ENCODE peak calls at places on chromosomes 16 and 17, in six cellular contexts. One of them, this sample, is unnamed.

GRCh38 chr16:89687092-89687940 is 827 bp downstream of the CDK10 start:
- DNase-seq in activated CD4-positive, CD25-positive, alpha-beta regulatory T cell treated with anti-CD3 and anti-CD28 coated beads, Interleukin-2, amount 50 U/mL, for 72 hours: no peak
- DNase-seq in neural crest cell: no peak
- DNase-seq in iris pigment epithelial cell: peak
- DNase-seq in fibroblast of lung: peak
- DNase-seq in nephron progenitor cell: no peak
- DNase-seq in this sample: peak

GRCh38 chr16:31157136-31157535 is 7.3 kb upstream of the PRSS36 start:
- DNase-seq in activated CD4-positive, CD25-positive, alpha-beta regulatory T cell treated with anti-CD3 and anti-CD28 coated beads, Interleukin-2, amount 50 U/mL, for 72 hours: no peak
- DNase-seq in nephron progenitor cell: no peak
- DNase-seq in neural crest cell: no peak
- DNase-seq in fibroblast of lung: no peak
- DNase-seq in iris pigment epithelial cell: no peak
- DNase-seq in this sample: no peak

GRCh38 chr16:89153848-89154271 is 17.7 kb upstream of the CDH15 start:
- DNase-seq in neural crest cell: no peak
- DNase-seq in fibroblast of lung: no peak
- DNase-seq in nephron progenitor cell: no peak
- DNase-seq in activated CD4-positive, CD25-positive, alpha-beta regulatory T cell treated with anti-CD3 and anti-CD28 coated beads, Interleukin-2, amount 50 U/mL, for 72 hours: no peak
- DNase-seq in iris pigment epithelial cell: no peak
- DNase-seq in this sample: no peak

GRCh38 chr17:46817901-46818209 is 637 bp downstream of the WNT3 start:
- DNase-seq in fibroblast of lung: no peak
- DNase-seq in neural crest cell: no peak
- DNase-seq in nephron progenitor cell: no peak
- DNase-seq in iris pigment epithelial cell: no peak
- DNase-seq in activated CD4-positive, CD25-positive, alpha-beta regulatory T cell treated with anti-CD3 and anti-CD28 coated beads, Interleukin-2, amount 50 U/mL, for 72 hours: no peak
- DNase-seq in this sample: no peak

GRCh38 chr17:2177235-2177811 is 122.4 kb downstream of the HIC1 start:
- DNase-seq in activated CD4-positive, CD25-positive, alpha-beta regulatory T cell treated with anti-CD3 and anti-CD28 coated beads, Interleukin-2, amount 50 U/mL, for 72 hours: no peak
- DNase-seq in neural crest cell: no peak
- DNase-seq in iris pigment epithelial cell: peak
- DNase-seq in nephron progenitor cell: no peak
- DNase-seq in fibroblast of lung: no peak
- DNase-seq in this sample: no peak

GRCh38 chr16:56977256-56977655 is 12.1 kb upstream of the NLRC5 start:
- DNase-seq in activated CD4-positive, CD25-positive, alpha-beta regulatory T cell treated with anti-CD3 and anti-CD28 coated beads, Interleukin-2, amount 50 U/mL, for 72 hours: no peak
- DNase-seq in nephron progenitor cell: no peak
- DNase-seq in neural crest cell: no peak
- DNase-seq in iris pigment epithelial cell: no peak
- DNase-seq in fibroblast of lung: no peak
- DNase-seq in this sample: no peak

GRCh38 chr16:3038256-3038655 is 1.5 kb upstream of the BICDL2 start:
- DNase-seq in neural crest cell: no peak
- DNase-seq in nephron progenitor cell: no peak
- DNase-seq in iris pigment epithelial cell: no peak
- DNase-seq in fibroblast of lung: no peak
- DNase-seq in activated CD4-positive, CD25-positive, alpha-beta regulatory T cell treated with anti-CD3 and anti-CD28 coated beads, Interleukin-2, amount 50 U/mL, for 72 hours: no peak
- DNase-seq in this sample: no peak

GRCh38 chr16:89919535-89920406 is 1.1 kb downstream of the MC1R start:
- DNase-seq in neural crest cell: no peak
- DNase-seq in fibroblast of lung: no peak
- DNase-seq in activated CD4-positive, CD25-positive, alpha-beta regulatory T cell treated with anti-CD3 and anti-CD28 coated beads, Interleukin-2, amount 50 U/mL, for 72 hours: no peak
- DNase-seq in iris pigment epithelial cell: no peak
- DNase-seq in nephron progenitor cell: no peak
- DNase-seq in this sample: no peak

GRCh38 chr16:47599512-47599911 is 138.4 kb downstream of the PHKB start:
- DNase-seq in iris pigment epithelial cell: no peak
- DNase-seq in nephron progenitor cell: no peak
- DNase-seq in activated CD4-positive, CD25-positive, alpha-beta regulatory T cell treated with anti-CD3 and anti-CD28 coated beads, Interleukin-2, amount 50 U/mL, for 72 hours: no peak
- DNase-seq in neural crest cell: no peak
- DNase-seq in fibroblast of lung: no peak
- DNase-seq in this sample: no peak

GRCh38 chr16:55567382-55567781 is 898 bp downstream of the CAPNS2 start:
- DNase-seq in iris pigment epithelial cell: peak
- DNase-seq in nephron progenitor cell: no peak
- DNase-seq in fibroblast of lung: no peak
- DNase-seq in neural crest cell: no peak
- DNase-seq in activated CD4-positive, CD25-positive, alpha-beta regulatory T cell treated with anti-CD3 and anti-CD28 coated beads, Interleukin-2, amount 50 U/mL, for 72 hours: no peak
- DNase-seq in this sample: peak

GRCh38 chr17:32161506-32162365 is 19.4 kb downstream of the RHOT1 start:
- DNase-seq in nephron progenitor cell: no peak
- DNase-seq in fibroblast of lung: peak
- DNase-seq in iris pigment epithelial cell: peak
- DNase-seq in neural crest cell: no peak
- DNase-seq in activated CD4-positive, CD25-positive, alpha-beta regulatory T cell treated with anti-CD3 and anti-CD28 coated beads, Interleukin-2, amount 50 U/mL, for 72 hours: no peak
- DNase-seq in this sample: peak

GRCh38 chr16:4746991-4747574 is 12.7 kb downstream of the DNAAF8 start:
- DNase-seq in neural crest cell: no peak
- DNase-seq in fibroblast of lung: no peak
- DNase-seq in nephron progenitor cell: no peak
- DNase-seq in activated CD4-positive, CD25-positive, alpha-beta regulatory T cell treated with anti-CD3 and anti-CD28 coated beads, Interleukin-2, amount 50 U/mL, for 72 hours: no peak
- DNase-seq in iris pigment epithelial cell: no peak
- DNase-seq in this sample: no peak

GRCh38 chr16:88373211-88373610 is 9.5 kb upstream of the ZNF469 start:
- DNase-seq in nephron progenitor cell: no peak
- DNase-seq in neural crest cell: no peak
- DNase-seq in activated CD4-positive, CD25-positive, alpha-beta regulatory T cell treated with anti-CD3 and anti-CD28 coated beads, Interleukin-2, amount 50 U/mL, for 72 hours: no peak
- DNase-seq in fibroblast of lung: no peak
- DNase-seq in iris pigment epithelial cell: no peak
- DNase-seq in this sample: no peak

GRCh38 chr16:85754403-85754802 is 3.5 kb upstream of the C16orf74 start:
- DNase-seq in nephron progenitor cell: no peak
- DNase-seq in activated CD4-positive, CD25-positive, alpha-beta regulatory T cell treated with anti-CD3 and anti-CD28 coated beads, Interleukin-2, amount 50 U/mL, for 72 hours: no peak
- DNase-seq in neural crest cell: no peak
- DNase-seq in iris pigment epithelial cell: no peak
- DNase-seq in fibroblast of lung: no peak
- DNase-seq in this sample: no peak

GRCh38 chr16:49333268-49333597 is 40.4 kb upstream of the C16orf78 start:
- DNase-seq in iris pigment epithelial cell: no peak
- DNase-seq in activated CD4-positive, CD25-positive, alpha-beta regulatory T cell treated with anti-CD3 and anti-CD28 coated beads, Interleukin-2, amount 50 U/mL, for 72 hours: no peak
- DNase-seq in neural crest cell: no peak
- DNase-seq in nephron progenitor cell: no peak
- DNase-seq in fibroblast of lung: no peak
- DNase-seq in this sample: no peak

GRCh38 chr17:81429353-81429774 is 34.1 kb downstream of the BAHCC1 start:
- DNase-seq in iris pigment epithelial cell: peak
- DNase-seq in activated CD4-positive, CD25-positive, alpha-beta regulatory T cell treated with anti-CD3 and anti-CD28 coated beads, Interleukin-2, amount 50 U/mL, for 72 hours: no peak
- DNase-seq in fibroblast of lung: peak
- DNase-seq in neural crest cell: no peak
- DNase-seq in nephron progenitor cell: no peak
- DNase-seq in this sample: peak

GRCh38 chr16:87201052-87201451 is 116.1 kb downstream of the C16orf95 start:
- DNase-seq in activated CD4-positive, CD25-positive, alpha-beta regulatory T cell treated with anti-CD3 and anti-CD28 coated beads, Interleukin-2, amount 50 U/mL, for 72 hours: no peak
- DNase-seq in fibroblast of lung: peak
- DNase-seq in nephron progenitor cell: no peak
- DNase-seq in iris pigment epithelial cell: peak
- DNase-seq in neural crest cell: no peak
- DNase-seq in this sample: peak

GRCh38 chr16:81473969-81474959 is 29.7 kb downstream of the CMIP start:
- DNase-seq in fibroblast of lung: no peak
- DNase-seq in iris pigment epithelial cell: no peak
- DNase-seq in nephron progenitor cell: no peak
- DNase-seq in activated CD4-positive, CD25-positive, alpha-beta regulatory T cell treated with anti-CD3 and anti-CD28 coated beads, Interleukin-2, amount 50 U/mL, for 72 hours: no peak
- DNase-seq in neural crest cell: no peak
- DNase-seq in this sample: no peak

GRCh38 chr16:54286330-54287017 is at the start of gene IRX3:
- DNase-seq in iris pigment epithelial cell: peak
- DNase-seq in fibroblast of lung: peak
- DNase-seq in neural crest cell: peak
- DNase-seq in activated CD4-positive, CD25-positive, alpha-beta regulatory T cell treated with anti-CD3 and anti-CD28 coated beads, Interleukin-2, amount 50 U/mL, for 72 hours: no peak
- DNase-seq in nephron progenitor cell: peak
- DNase-seq in this sample: peak

GRCh38 chr16:76946879-76947278 is 244.1 kb upstream of the MON1B start:
- DNase-seq in nephron progenitor cell: no peak
- DNase-seq in activated CD4-positive, CD25-positive, alpha-beta regulatory T cell treated with anti-CD3 and anti-CD28 coated beads, Interleukin-2, amount 50 U/mL, for 72 hours: no peak
- DNase-seq in neural crest cell: no peak
- DNase-seq in fibroblast of lung: peak
- DNase-seq in iris pigment epithelial cell: peak
- DNase-seq in this sample: peak

GRCh38 chr16:87407511-87408112 is 15.5 kb downstream of the MAP1LC3B start:
- DNase-seq in iris pigment epithelial cell: peak
- DNase-seq in neural crest cell: no peak
- DNase-seq in fibroblast of lung: peak
- DNase-seq in activated CD4-positive, CD25-positive, alpha-beta regulatory T cell treated with anti-CD3 and anti-CD28 coated beads, Interleukin-2, amount 50 U/mL, for 72 hours: no peak
- DNase-seq in nephron progenitor cell: no peak
- DNase-seq in this sample: no peak

GRCh38 chr16:66478733-66479511 is 51.8 kb downstream of the BEAN1 start:
- DNase-seq in neural crest cell: peak
- DNase-seq in iris pigment epithelial cell: peak
- DNase-seq in fibroblast of lung: peak
- DNase-seq in activated CD4-positive, CD25-positive, alpha-beta regulatory T cell treated with anti-CD3 and anti-CD28 coated beads, Interleukin-2, amount 50 U/mL, for 72 hours: peak
- DNase-seq in nephron progenitor cell: peak
- DNase-seq in this sample: peak

GRCh38 chr17:40323731-40324650 is 15.0 kb downstream of the RARA start:
- DNase-seq in fibroblast of lung: peak
- DNase-seq in activated CD4-positive, CD25-positive, alpha-beta regulatory T cell treated with anti-CD3 and anti-CD28 coated beads, Interleukin-2, amount 50 U/mL, for 72 hours: no peak
- DNase-seq in neural crest cell: no peak
- DNase-seq in nephron progenitor cell: no peak
- DNase-seq in iris pigment epithelial cell: no peak
- DNase-seq in this sample: no peak

GRCh38 chr16:4767872-4768548 is 1.0 kb upstream of the ZNF500 start:
- DNase-seq in activated CD4-positive, CD25-positive, alpha-beta regulatory T cell treated with anti-CD3 and anti-CD28 coated beads, Interleukin-2, amount 50 U/mL, for 72 hours: no peak
- DNase-seq in neural crest cell: no peak
- DNase-seq in iris pigment epithelial cell: peak
- DNase-seq in nephron progenitor cell: no peak
- DNase-seq in fibroblast of lung: peak
- DNase-seq in this sample: no peak

GRCh38 chr16:65125322-65125721 is 3.5 kb upstream of the CDH11 start:
- DNase-seq in iris pigment epithelial cell: no peak
- DNase-seq in activated CD4-positive, CD25-positive, alpha-beta regulatory T cell treated with anti-CD3 and anti-CD28 coated beads, Interleukin-2, amount 50 U/mL, for 72 hours: no peak
- DNase-seq in nephron progenitor cell: no peak
- DNase-seq in fibroblast of lung: peak
- DNase-seq in neural crest cell: no peak
- DNase-seq in this sample: no peak

GRCh38 chr16:88195021-88195581 is 187.7 kb upstream of the ZNF469 start:
- DNase-seq in activated CD4-positive, CD25-positive, alpha-beta regulatory T cell treated with anti-CD3 and anti-CD28 coated beads, Interleukin-2, amount 50 U/mL, for 72 hours: no peak
- DNase-seq in fibroblast of lung: no peak
- DNase-seq in iris pigment epithelial cell: no peak
- DNase-seq in nephron progenitor cell: peak
- DNase-seq in neural crest cell: no peak
- DNase-seq in this sample: no peak

GRCh38 chr17:82414548-82415281 is 3.4 kb upstream of the HEXD start:
- DNase-seq in neural crest cell: peak
- DNase-seq in iris pigment epithelial cell: peak
- DNase-seq in nephron progenitor cell: peak
- DNase-seq in fibroblast of lung: peak
- DNase-seq in activated CD4-positive, CD25-positive, alpha-beta regulatory T cell treated with anti-CD3 and anti-CD28 coated beads, Interleukin-2, amount 50 U/mL, for 72 hours: peak
- DNase-seq in this sample: peak

GRCh38 chr17:67902531-67903231 is 77.4 kb downstream of the BPTF start:
- DNase-seq in nephron progenitor cell: no peak
- DNase-seq in activated CD4-positive, CD25-positive, alpha-beta regulatory T cell treated with anti-CD3 and anti-CD28 coated beads, Interleukin-2, amount 50 U/mL, for 72 hours: no peak
- DNase-seq in neural crest cell: peak
- DNase-seq in fibroblast of lung: no peak
- DNase-seq in iris pigment epithelial cell: no peak
- DNase-seq in this sample: no peak

GRCh38 chr16:75252049-75252864 is 833 bp upstream of the BCAR1 start:
- DNase-seq in activated CD4-positive, CD25-positive, alpha-beta regulatory T cell treated with anti-CD3 and anti-CD28 coated beads, Interleukin-2, amount 50 U/mL, for 72 hours: no peak
- DNase-seq in fibroblast of lung: no peak
- DNase-seq in iris pigment epithelial cell: no peak
- DNase-seq in nephron progenitor cell: no peak
- DNase-seq in neural crest cell: no peak
- DNase-seq in this sample: no peak

GRCh38 chr17:28105501-28105900 is 63.0 kb downstream of the NLK start:
- DNase-seq in fibroblast of lung: peak
- DNase-seq in iris pigment epithelial cell: no peak
- DNase-seq in nephron progenitor cell: no peak
- DNase-seq in neural crest cell: no peak
- DNase-seq in activated CD4-positive, CD25-positive, alpha-beta regulatory T cell treated with anti-CD3 and anti-CD28 coated beads, Interleukin-2, amount 50 U/mL, for 72 hours: no peak
- DNase-seq in this sample: no peak

GRCh38 chr17:65978881-65979280 is 213.1 kb downstream of the CEP112 start:
- DNase-seq in activated CD4-positive, CD25-positive, alpha-beta regulatory T cell treated with anti-CD3 and anti-CD28 coated beads, Interleukin-2, amount 50 U/mL, for 72 hours: no peak
- DNase-seq in neural crest cell: no peak
- DNase-seq in fibroblast of lung: no peak
- DNase-seq in iris pigment epithelial cell: no peak
- DNase-seq in nephron progenitor cell: no peak
- DNase-seq in this sample: no peak

GRCh38 chr16:69483611-69484010 is 59.2 kb downstream of the CYB5B start:
- DNase-seq in iris pigment epithelial cell: no peak
- DNase-seq in activated CD4-positive, CD25-positive, alpha-beta regulatory T cell treated with anti-CD3 and anti-CD28 coated beads, Interleukin-2, amount 50 U/mL, for 72 hours: no peak
- DNase-seq in nephron progenitor cell: no peak
- DNase-seq in neural crest cell: no peak
- DNase-seq in fibroblast of lung: no peak
- DNase-seq in this sample: no peak

GRCh38 chr16:30430428-30430970 is 669 bp upstream of the DCTPP1 start:
- DNase-seq in iris pigment epithelial cell: no peak
- DNase-seq in activated CD4-positive, CD25-positive, alpha-beta regulatory T cell treated with anti-CD3 and anti-CD28 coated beads, Interleukin-2, amount 50 U/mL, for 72 hours: no peak
- DNase-seq in fibroblast of lung: no peak
- DNase-seq in neural crest cell: no peak
- DNase-seq in nephron progenitor cell: peak
- DNase-seq in this sample: peak

GRCh38 chr16:21233045-21233520 is 416 bp upstream of the ANKS4B start:
- DNase-seq in activated CD4-positive, CD25-positive, alpha-beta regulatory T cell treated with anti-CD3 and anti-CD28 coated beads, Interleukin-2, amount 50 U/mL, for 72 hours: no peak
- DNase-seq in nephron progenitor cell: no peak
- DNase-seq in iris pigment epithelial cell: no peak
- DNase-seq in fibroblast of lung: no peak
- DNase-seq in neural crest cell: no peak
- DNase-seq in this sample: no peak

GRCh38 chr16:2882460-2883026 is 472 bp upstream of the FLYWCH2 start:
- DNase-seq in iris pigment epithelial cell: peak
- DNase-seq in fibroblast of lung: peak
- DNase-seq in activated CD4-positive, CD25-positive, alpha-beta regulatory T cell treated with anti-CD3 and anti-CD28 coated beads, Interleukin-2, amount 50 U/mL, for 72 hours: peak
- DNase-seq in nephron progenitor cell: peak
- DNase-seq in neural crest cell: peak
- DNase-seq in this sample: peak

This sample was measured in LHCN-M2.